ENCODE peak calls at places on chromosome 22, in eight cellular contexts. S, E, Y, N, U, B, D and Z are unnamed samples. For H3K4me1, the result is how much of the 10 kb centered on the place peaks cover.

GRCh38 chr22:41327124-41327523 is 25.8 kb downstream of the ZC3H7B start:
- DNase-seq in S (no peak), E (no peak), Y (no peak), N (no peak), U (no peak), B (no peak), D (no peak), Z (no peak)

GRCh38 chr22:27238935-27239510 is 562.5 kb downstream of the MN1 start:
- DNase-seq in S (no peak), E (peak), Y (peak), N (peak), U (peak), B (no peak), D (peak), Z (peak)

GRCh38 chr22:40040927-40041326 is 46.2 kb downstream of the FAM83F start:
- DNase-seq in S (no peak), E (peak), Y (peak), N (peak), U (no peak), B (no peak), D (peak), Z (peak)

GRCh38 chr22:35539910-35540599 is 576 bp upstream of the RASD2 start:
- DNase-seq in S (no peak), E (peak), Y (peak), N (no peak), U (peak), B (peak), D (peak), Z (no peak)

GRCh38 chr22:49608660-49609059 is 219.0 kb downstream of the BRD1 start:
- DNase-seq in S (no peak), E (no peak), Y (peak), N (no peak), U (no peak), B (no peak), D (no peak), Z (no peak)

GRCh38 chr22:30858976-30859713 is 109.4 kb downstream of the MORC2 start:
- DNase-seq in S (peak), E (no peak), Y (no peak), N (no peak), U (no peak), B (no peak), D (no peak), Z (no peak)

GRCh38 chr22:39170825-39171622 is 18.5 kb upstream of the CBX7 start:
- DNase-seq in S (no peak), E (peak), Y (peak), N (peak), U (peak), B (peak), D (peak), Z (peak)

GRCh38 chr22:46044718-46045458 is 67.9 kb upstream of the WNT7B start:
- DNase-seq in S (no peak), E (peak), Y (peak), N (no peak), U (no peak), B (peak), D (peak), Z (no peak)

GRCh38 chr22:49433717-49434611 is 393.7 kb downstream of the BRD1 start:
- DNase-seq in S (peak), E (peak), Y (peak), N (no peak), U (peak), B (no peak), D (no peak), Z (no peak)

GRCh38 chr22:45441158-45441557 is 27.7 kb downstream of the RIBC2 start:
- DNase-seq in S (no peak), E (peak), Y (peak), N (peak), U (peak), B (no peak), D (peak), Z (peak)

GRCh38 chr22:24302591-24302990 is 32.0 kb downstream of the SPECC1L start:
- DNase-seq in S (no peak), E (no peak), Y (no peak), N (no peak), U (no peak), B (no peak), D (no peak), Z (no peak)

GRCh38 chr22:30425616-30426394 is at the start of gene MTFP1:
- DNase-seq in S (no peak), E (peak), Y (peak), N (peak), U (peak), B (peak), D (peak), Z (peak)

GRCh38 chr22:41132555-41132954 is 40.2 kb downstream of the EP300 start:
- DNase-seq in S (no peak), E (no peak), Y (no peak), N (no peak), U (no peak), B (no peak), D (no peak), Z (no peak)

GRCh38 chr22:39956932-39957664 is 3.1 kb upstream of the TMA7B start:
- DNase-seq in S (no peak), E (no peak), Y (no peak), N (no peak), U (no peak), B (no peak), D (no peak), Z (no peak)

GRCh38 chr22:46068176-46068907 is 82.0 kb upstream of the PPARA start:
- DNase-seq in S (no peak), E (no peak), Y (no peak), N (no peak), U (no peak), B (no peak), D (no peak), Z (no peak)

GRCh38 chr22:20514658-20515406 is 7.4 kb downstream of the MED15 start:
- DNase-seq in S (no peak), E (peak), Y (no peak), N (peak), U (no peak), B (no peak), D (peak), Z (no peak)

GRCh38 chr22:20509344-20510047 is 2.1 kb downstream of the MED15 start:
- DNase-seq in S (no peak), E (peak), Y (peak), N (peak), U (peak), B (peak), D (peak), Z (peak)

GRCh38 chr22:20510811-20511577 is 3.6 kb downstream of the MED15 start:
- DNase-seq in S (no peak), E (no peak), Y (no peak), N (no peak), U (no peak), B (no peak), D (no peak), Z (no peak)

GRCh38 chr22:20508815-20509271 is 1.4 kb downstream of the MED15 start:
- DNase-seq in S (no peak), E (no peak), Y (no peak), N (no peak), U (no peak), B (no peak), D (no peak), Z (no peak)

DNA sequence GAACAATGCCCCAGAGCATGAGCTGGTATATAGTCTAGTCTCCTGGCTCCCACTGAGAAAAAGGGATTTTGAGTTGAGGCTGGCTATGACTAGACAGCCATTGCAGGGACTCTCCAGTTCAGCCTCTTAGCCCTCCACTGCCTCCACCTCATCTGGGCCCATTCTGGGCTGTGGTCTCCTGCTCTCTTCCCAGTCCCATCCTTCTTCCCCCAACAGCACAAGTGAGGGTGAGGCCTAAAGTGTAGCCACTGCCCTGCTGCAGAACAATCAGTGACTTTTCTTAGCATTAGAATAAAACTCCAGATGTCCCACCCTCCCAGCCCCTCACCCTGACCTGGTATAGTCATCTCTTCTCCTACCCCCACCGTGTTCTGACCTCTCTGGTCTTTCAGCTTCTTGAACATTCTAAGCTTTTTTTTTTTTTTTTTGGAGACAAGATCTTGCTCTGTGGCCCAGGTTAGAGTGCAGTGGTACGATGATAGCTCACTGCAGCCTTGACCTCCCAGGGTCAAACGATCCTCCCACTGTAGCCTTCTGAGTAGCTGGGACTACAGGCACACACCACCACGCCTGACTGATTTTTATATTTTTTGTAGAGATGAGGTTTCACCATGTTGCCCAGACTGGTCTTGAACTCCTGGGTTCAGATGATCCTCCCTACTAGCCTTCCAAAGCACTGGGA is 4.3 kb downstream of the MED15 start:
- DNase-seq in S (no peak), E (no peak), Y (no peak), N (no peak), U (no peak), B (no peak), D (no peak), Z (no peak)
- H3K4me1 ChIP-seq in S (half or more), E (under half), Y (under half), N (under half), U (half or more), B (half or more), D (under half), Z (half or more)

GRCh38 chr22:42927966-42928365 is 70.9 kb upstream of the ARFGAP3 start:
- DNase-seq in S (no peak), E (no peak), Y (no peak), N (no peak), U (no peak), B (no peak), D (no peak), Z (no peak)
- H3K4me1 ChIP-seq in S (half or more), E (under half), Y (half or more), N (under half), U (half or more), B (under half), D (under half), Z (half or more)

DNA sequence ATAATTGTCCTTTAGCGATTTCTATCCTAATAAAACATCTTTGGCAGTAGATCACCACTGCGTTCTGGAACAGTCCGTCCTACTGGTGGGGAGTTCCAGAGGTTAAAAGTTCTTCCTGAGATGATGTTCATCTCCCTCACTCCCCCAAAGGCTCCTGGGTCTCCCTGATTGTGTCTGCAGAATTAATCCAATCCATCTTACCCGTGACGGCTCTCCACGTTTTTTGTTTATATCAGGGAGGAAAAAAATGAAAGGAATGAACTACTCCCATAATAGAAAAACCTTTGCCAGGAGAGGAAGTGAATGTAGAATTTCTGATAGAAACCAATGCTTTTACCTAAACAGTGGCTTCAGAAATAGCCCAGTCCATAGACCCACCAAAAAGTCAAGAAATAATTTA is 81.6 kb downstream of the LARGE1 start:
- DNase-seq in S (no peak), E (no peak), Y (no peak), N (no peak), U (no peak), B (no peak), D (no peak), Z (no peak)
- H3K4me1 ChIP-seq in S (under half), E (under half), Y (under half), N (under half), U (under half), B (under half), D (under half), Z (under half)

GRCh38 chr22:20526628-20527355 is 19.4 kb downstream of the MED15 start:
- DNase-seq in S (no peak), E (no peak), Y (no peak), N (peak), U (no peak), B (no peak), D (peak), Z (no peak)
- H3K4me1 ChIP-seq in S (half or more), E (under half), Y (under half), N (under half), U (half or more), B (half or more), D (under half), Z (half or more)